ENCODE peak calls at places on chromosomes 11 and 22, in five cellular contexts. L, R, J, W and N are unnamed samples. For H3K36me3, the result is how much of the 10 kb centered on the place peaks cover.

GRCh38 chr11:62392944-62393628 is 25.7 kb upstream of the SCGB1A1 start:
- DNase-seq in R (no peak), W (no peak), L (no peak), J (no peak), N (no peak)

GRCh38 chr22:41445171-41446056 is 1.2 kb downstream of the TOB2 start:
- DNase-seq in R (no peak), W (no peak), L (no peak), J (peak), N (no peak)

GRCh38 chr11:18064450-18065048 is 18.5 kb upstream of the TPH1 start:
- DNase-seq in L (no peak), W (no peak), R (no peak), J (no peak), N (no peak)

GRCh38 chr11:73869234-73869949 is 7.3 kb downstream of the COA4 start:
- DNase-seq in J (peak), L (peak), W (no peak), R (no peak), N (no peak)

GRCh38 chr11:122981388-122982264 is at the start of gene BSX:
- DNase-seq in R (no peak), W (no peak), L (peak), J (peak), N (no peak)

GRCh38 chr11:18727499-18728236 is 1.7 kb upstream of the IGSF22 start:
- DNase-seq in L (peak), J (peak), W (no peak), R (no peak), N (no peak)

GRCh38 chr22:35582861-35583670 is 34.1 kb downstream of the MB start:
- DNase-seq in L (peak), R (no peak), J (peak), W (peak), N (no peak)

GRCh38 chr22:36334081-36334831 is 53.5 kb downstream of the MYH9 start:
- DNase-seq in L (peak), R (no peak), W (no peak), J (peak), N (no peak)

GRCh38 chr22:32900856-32901255 is 99.4 kb downstream of the TIMP3 start:
- DNase-seq in W (no peak), J (no peak), L (no peak), R (no peak), N (no peak)

GRCh38 chr11:85423331-85423730 is 203.8 kb downstream of the DLG2 start:
- DNase-seq in L (no peak), R (no peak), W (no peak), J (peak), N (no peak)

GRCh38 chr22:37173709-37174108 is 14.3 kb downstream of the C1QTNF6 start:
- DNase-seq in J (no peak), L (no peak), R (no peak), W (no peak), N (no peak)

GRCh38 chr11:36493332-36493731 is 16.7 kb downstream of the TRAF6 start:
- DNase-seq in J (no peak), R (no peak), W (no peak), L (no peak), N (no peak)

GRCh38 chr11:133598879-133599278 is 66.6 kb upstream of the OPCML start:
- DNase-seq in J (no peak), L (no peak), R (no peak), W (no peak), N (no peak)

GRCh38 chr11:18741783-18742182 is 15.8 kb upstream of the IGSF22 start:
- DNase-seq in J (no peak), W (no peak), R (no peak), L (no peak), N (no peak)

GRCh38 chr11:86775342-86775741 is 25.0 kb upstream of the PRSS23 start:
- DNase-seq in W (no peak), J (no peak), R (no peak), L (no peak), N (no peak)

GRCh38 chr22:46066691-46067090 is 83.6 kb upstream of the PPARA start:
- DNase-seq in R (no peak), J (peak), L (peak), W (no peak), N (no peak)

GRCh38 chr22:32335471-32335870 is 22.2 kb upstream of the RFPL3 start:
- DNase-seq in W (no peak), L (no peak), J (no peak), R (no peak), N (no peak)

GRCh38 chr11:898540-899190 is 11.9 kb downstream of the CHID1 start:
- DNase-seq in J (no peak), R (no peak), W (no peak), L (peak), N (no peak)
- TF ChIP-seq CTCF in J (no peak), R (no peak), W (peak), L (peak), N (peak)

DNA sequence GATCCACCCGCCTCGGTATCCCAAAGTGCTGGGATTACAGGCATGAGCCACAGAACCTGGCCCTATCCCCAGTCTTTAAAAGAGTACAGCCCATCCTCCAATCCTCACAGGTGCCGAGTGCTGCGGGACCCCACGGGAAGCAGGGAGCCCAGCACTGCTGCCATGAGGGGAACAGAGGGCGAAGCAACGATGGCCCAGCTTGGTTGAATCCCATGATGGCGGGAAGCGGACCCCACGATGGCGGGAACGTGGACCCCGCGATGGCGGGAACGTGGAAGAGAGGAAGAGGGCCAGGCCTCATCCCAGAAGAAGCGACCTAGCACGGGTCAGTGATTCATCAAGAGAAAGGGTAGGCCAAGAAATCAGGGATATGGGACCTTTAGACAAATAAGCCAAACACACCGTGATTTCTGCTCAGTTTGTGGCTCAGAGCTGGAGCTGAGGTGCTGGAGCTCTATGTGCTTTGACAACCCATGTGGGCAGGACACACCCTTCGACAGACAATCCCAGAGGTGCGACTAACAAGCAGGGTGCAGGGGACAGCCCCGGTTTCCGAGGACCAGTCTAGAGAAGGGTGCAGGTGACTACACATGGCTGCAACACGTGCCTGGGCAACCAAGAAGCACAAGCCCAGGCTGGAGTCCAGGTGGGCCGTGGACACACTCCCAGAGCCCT is 30.9 kb downstream of the BRD1 start:
- DNase-seq in L (no peak), R (no peak), W (no peak), J (no peak), N (no peak)
- H3K36me3 ChIP-seq in L (under half), R (half or more), W (under half), J (under half), N (half or more)

GRCh38 chr11:77569046-77569445 is 20.7 kb upstream of the AQP11 start:
- DNase-seq in J (no peak), L (no peak), W (no peak), R (no peak), N (no peak)
- TF ChIP-seq CTCF in J (no peak), L (no peak), W (no peak), R (no peak), N (no peak)

DNA sequence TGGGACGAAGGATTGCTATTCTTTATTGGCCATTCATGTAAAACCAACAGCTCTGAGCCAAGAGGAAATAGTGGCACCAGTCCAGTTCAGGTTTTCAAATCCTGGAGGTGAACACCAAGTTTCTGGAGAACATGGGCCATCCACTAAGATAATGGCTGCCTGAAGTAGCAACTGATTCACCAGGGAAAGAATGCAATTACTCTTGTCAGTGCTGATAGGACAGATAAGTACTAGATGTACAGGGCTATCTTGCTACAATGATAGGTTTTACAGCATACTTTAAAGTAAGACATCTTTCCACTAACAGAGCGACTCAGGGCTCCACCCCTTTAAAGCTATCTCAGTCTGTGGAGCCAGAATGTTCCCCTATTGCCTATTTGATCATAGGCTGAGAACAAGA is 36.8 kb upstream of the APOA1 start:
- DNase-seq in W (no peak), J (no peak), R (no peak), L (peak), N (no peak)
- H3K36me3 ChIP-seq in W (under half), J (under half), R (half or more), L (under half), N (under half)

DNA sequence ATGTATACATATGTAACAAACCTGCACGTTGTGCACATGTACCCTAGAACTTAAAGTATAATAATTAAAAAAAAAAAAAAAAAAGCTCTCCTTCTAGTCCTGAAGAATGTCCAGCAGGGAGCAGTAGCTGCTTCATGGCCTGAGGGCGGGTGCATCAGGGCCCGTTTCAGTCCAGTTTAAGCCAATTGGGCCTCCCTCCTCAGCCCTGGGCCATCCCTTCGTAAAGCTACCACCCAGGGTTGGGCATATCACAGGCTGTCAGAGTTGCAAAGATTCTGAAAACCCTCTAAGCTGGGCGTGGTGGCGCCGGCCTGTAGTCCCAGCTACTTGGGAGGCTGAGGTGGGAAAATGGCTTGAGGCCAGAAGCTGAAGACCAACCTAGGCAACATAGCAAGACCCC is 5.4 kb downstream of the TMPRSS13 start:
- DNase-seq in R (no peak), L (no peak), J (no peak), W (no peak), N (no peak)
- TF ChIP-seq CTCF in R (no peak), L (no peak), J (no peak), W (no peak), N (no peak)

DNA sequence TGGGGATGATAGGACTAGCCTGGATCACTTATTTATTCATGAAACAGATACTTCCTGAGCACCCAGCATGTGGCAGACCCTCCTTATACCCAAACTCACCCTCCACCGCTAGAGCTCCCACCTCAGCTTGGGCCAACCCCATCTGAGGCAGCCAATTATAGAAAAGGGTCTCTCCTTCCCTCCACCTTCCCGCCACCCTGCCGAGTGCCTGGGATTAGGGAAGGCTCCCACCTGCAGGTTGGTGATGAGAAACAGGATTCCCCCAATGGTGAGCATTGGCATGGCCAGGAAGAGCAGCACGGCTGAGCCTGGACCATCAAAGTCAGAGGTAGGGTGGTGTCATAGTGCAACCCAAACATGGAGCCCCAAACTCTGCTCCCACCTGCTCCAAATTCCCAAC is 5.9 kb downstream of the SLC43A3 start:
- DNase-seq in W (no peak), L (no peak), R (no peak), J (no peak), N (no peak)
- H3K36me3 ChIP-seq in W (under half), L (under half), R (half or more), J (under half), N (under half)